ENCODE peak calls at places on chromosome 16, in six cellular contexts. A is GM12878, X is A549, R is K562, U is endothelial cell of umbilical vein, K is HepG2. S is an unnamed sample.

GRCh38 chr16:68985855-68986254 is 119.6 kb upstream of the HAS3 start:
- DNase-seq in K (no peak), X (peak; percentile 28), A (no peak), R (peak; percentile 43), U (no peak), S (no peak)

GRCh38 chr16:12573730-12574383 is 229.8 kb downstream of the CPPED1 start:
- DNase-seq in K (peak; percentile 86), U (peak; percentile 79), R (peak; percentile 87), A (no peak), X (peak; percentile 71), S (peak; percentile 69)

GRCh38 chr16:9232102-9232501 is 140.7 kb downstream of the HAPSTR1 start:
- DNase-seq in R (no peak), X (no peak), K (no peak), U (no peak), A (no peak), S (no peak)

GRCh38 chr16:66930189-66930588 is 4.0 kb downstream of the CIAO2B start:
- DNase-seq in A (no peak), X (peak; percentile 52), U (no peak), K (peak; percentile 76), R (peak; percentile 46), S (peak; percentile 31)

GRCh38 chr16:65576139-65576538 is 454.3 kb upstream of the CDH11 start:
- DNase-seq in R (no peak), X (no peak), U (no peak), K (no peak), A (no peak), S (no peak)

GRCh38 chr16:24950275-24950674 is 64.9 kb downstream of the ARHGAP17 start:
- DNase-seq in R (no peak), A (no peak), X (no peak), U (no peak), K (no peak), S (no peak)

GRCh38 chr16:66525396-66526180 is 24.3 kb downstream of the TK2 start:
- DNase-seq in X (no peak), K (no peak), A (no peak), U (no peak), R (no peak), S (peak; percentile 86)

GRCh38 chr16:1917665-1918111 is 527 bp downstream of the HS3ST6 start:
- DNase-seq in K (no peak), X (no peak), U (no peak), R (no peak), A (no peak), S (no peak)

GRCh38 chr16:78005881-78006280 is 16.5 kb upstream of the CLEC3A start:
- DNase-seq in R (peak; percentile 37), X (peak; percentile 6), U (no peak), K (no peak), A (no peak), S (peak; percentile 50)

GRCh38 chr16:88595101-88595500 is 24.9 kb downstream of the ZC3H18 start:
- DNase-seq in R (no peak), X (no peak), U (no peak), K (no peak), A (no peak), S (no peak)

GRCh38 chr16:11139624-11140375 is 116.2 kb downstream of the SOCS1 start:
- DNase-seq in U (peak; percentile 46), R (no peak), X (no peak), A (no peak), K (peak; percentile 62), S (no peak)

GRCh38 chr16:57043248-57043647 is 49.1 kb upstream of the CPNE2 start:
- DNase-seq in K (no peak), A (no peak), R (no peak), X (no peak), U (no peak), S (peak; percentile 53)

GRCh38 chr16:7614022-7614795 is 281.6 kb downstream of the RBFOX1 start:
- DNase-seq in K (peak; percentile 25), U (no peak), A (no peak), R (no peak), X (no peak), S (no peak)

GRCh38 chr16:69223882-69224281 is 36.9 kb downstream of the SNTB2 start:
- DNase-seq in A (no peak), R (no peak), K (no peak), X (no peak), U (no peak), S (no peak)

GRCh38 chr16:55754056-55754455 is 78.8 kb downstream of the CES1 start:
- DNase-seq in X (no peak), U (no peak), R (no peak), A (no peak), K (no peak), S (peak; percentile 84)

GRCh38 chr16:14193316-14193871 is 122.3 kb downstream of the MRTFB start:
- DNase-seq in K (no peak), R (no peak), A (peak; percentile 21), X (no peak), U (no peak), S (no peak)

GRCh38 chr16:72246423-72246822 is 74.5 kb upstream of the PMFBP1 start:
- DNase-seq in X (no peak), U (no peak), A (peak; percentile 21), R (no peak), K (no peak), S (no peak)

GRCh38 chr16:2027024-2028010 is 615 bp downstream of the NHERF2 start:
- DNase-seq in A (no peak), X (peak; percentile 43), K (peak; percentile 42), R (peak; percentile 66), U (peak; percentile 57), S (no peak)

GRCh38 chr16:10965440-10966039 is 21.2 kb downstream of the CLEC16A start:
- DNase-seq in R (no peak), X (no peak), U (no peak), A (peak; percentile 92), K (no peak), S (peak; percentile 45)

GRCh38 chr16:15961060-15961511 is 11.7 kb downstream of the ABCC1 start:
- DNase-seq in X (no peak), U (peak; percentile 77), A (peak; percentile 90), K (no peak), R (no peak), S (no peak)

GRCh38 chr16:85752511-85753420 is 1.9 kb upstream of the C16orf74 start:
- DNase-seq in K (peak; percentile 49), A (no peak), U (no peak), R (peak; percentile 69), X (no peak), S (peak; percentile 93)

GRCh38 chr16:5072334-5073278 is 963 bp downstream of the ALG1 start:
- DNase-seq in U (no peak), R (no peak), A (no peak), K (no peak), X (no peak), S (no peak)

GRCh38 chr16:279531-279930 is 860 bp upstream of the ARHGDIG start:
- DNase-seq in A (no peak), U (no peak), K (no peak), R (no peak), X (no peak), S (no peak)

GRCh38 chr16:52547001-52547833 is at the start of gene TOX3:
- DNase-seq in R (no peak), A (no peak), U (no peak), K (no peak), X (no peak), S (no peak)

GRCh38 chr16:57265850-57266530 is 18.5 kb downstream of the PLLP start:
- DNase-seq in R (peak; percentile 87), U (peak; percentile 83), A (no peak), X (no peak), K (no peak), S (no peak)

GRCh38 chr16:52528393-52529080 is 18.4 kb downstream of the TOX3 start:
- DNase-seq in A (no peak), K (no peak), R (no peak), U (no peak), X (no peak), S (no peak)

GRCh38 chr16:67034478-67034877 is 5.5 kb downstream of the CBFB start:
- DNase-seq in R (no peak), A (no peak), X (no peak), K (no peak), U (peak; percentile 15), S (no peak)

GRCh38 chr16:57966133-57966805 is 4.7 kb downstream of the CNGB1 start:
- DNase-seq in K (no peak), U (no peak), X (no peak), R (no peak), A (no peak), S (no peak)

GRCh38 chr16:47247691-47248090 is 103.9 kb upstream of the NETO2 start:
- DNase-seq in U (no peak), R (no peak), K (no peak), X (no peak), A (no peak), S (no peak)

GRCh38 chr16:31713071-31713944 is 160.3 kb upstream of the ZNF267 start:
- DNase-seq in K (peak; percentile 97), X (peak; percentile 93), R (peak; percentile 94), A (peak; percentile 79), U (peak; percentile 94), S (peak; percentile 94)

GRCh38 chr16:81181013-81181720 is 57.3 kb upstream of the BCO1 start:
- DNase-seq in K (peak; percentile 98), A (no peak), X (peak; percentile 93), R (peak; percentile 60), U (peak; percentile 77), S (peak; percentile 91)

GRCh38 chr16:22008215-22009142 is 568 bp downstream of the MOSMO start:
- DNase-seq in A (no peak), R (no peak), X (peak; percentile 16), K (no peak), U (no peak), S (peak; percentile 29)

GRCh38 chr16:554640-555413 is 5.4 kb upstream of the PRR35 start:
- DNase-seq in K (no peak), X (no peak), A (no peak), U (peak; percentile 21), R (no peak), S (no peak)

GRCh38 chr16:83045790-83046189 is 419.0 kb downstream of the CDH13 start:
- DNase-seq in U (no peak), X (no peak), K (no peak), A (no peak), R (no peak), S (no peak)
- TF ChIP-seq MAX in U (no peak), X (no peak), K (no peak), A (no peak), R (no peak), S (no peak)

GRCh38 chr16:89636663-89637062 is 20.8 kb downstream of the CHMP1A start:
- DNase-seq in A (no peak), K (no peak), X (no peak), U (no peak), R (no peak), S (no peak)
- TF ChIP-seq MYC in A (no peak), K (no peak), X (no peak), U (no peak), R (no peak), S (no peak)

GRCh38 chr16:87461466-87461975 is 31.3 kb downstream of the ZCCHC14 start:
- DNase-seq in U (peak; percentile 77), A (no peak), X (peak; percentile 94), R (peak; percentile 96), K (peak; percentile 97), S (no peak)
- TF ChIP-seq CTCF in U (peak; percentile 29), A (peak; percentile 50), X (peak; percentile 67), R (peak; percentile 83), K (peak; percentile 95), S (no peak)

DNA sequence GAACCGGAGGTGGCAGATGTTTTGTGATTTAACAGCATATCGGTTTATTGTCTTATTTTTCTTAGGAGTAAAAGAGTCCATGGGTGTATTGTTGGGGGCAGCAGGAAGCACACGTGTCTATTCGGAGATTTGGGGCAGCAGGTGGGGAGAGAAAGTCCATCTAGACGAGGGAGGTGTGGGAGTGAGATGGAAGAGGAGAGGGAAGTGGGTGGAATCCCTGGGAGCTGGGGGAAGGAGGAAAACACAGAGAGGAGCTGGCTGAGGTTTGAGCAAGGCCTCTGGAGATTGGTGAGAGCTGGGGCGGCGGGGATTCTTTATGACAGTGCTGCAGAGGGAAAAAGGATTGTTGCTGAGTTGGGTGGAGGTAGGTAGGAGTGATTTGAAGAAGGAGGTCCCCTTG is 72.1 kb downstream of the PRKCB start:
- DNase-seq in U (no peak), X (no peak), A (no peak), R (no peak), K (no peak), S (no peak)
- TF ChIP-seq MAX in U (no peak), X (no peak), A (no peak), R (no peak), K (no peak), S (no peak)

S was measured in NB4.